ENCODE peak calls at places on chromosomes 3 and 15, in six cellular contexts. One of them, this sample, is unnamed.

GRCh38 chr3:12900885-12901411 is 59.6 kb upstream of the RPL32 start:
- DNase-seq in AG09309: no peak
- DNase-seq in tibial artery: no peak
- DNase-seq in cardiac muscle cell: no peak
- DNase-seq in neural crest cell: no peak
- DNase-seq in OCI-LY7: no peak
- DNase-seq in this sample: no peak

GRCh38 chr3:111749171-111750170 is 109.6 kb upstream of the PHLDB2 start:
- DNase-seq in AG09309: no peak
- DNase-seq in tibial artery: no peak
- DNase-seq in cardiac muscle cell: no peak
- DNase-seq in neural crest cell: no peak
- DNase-seq in OCI-LY7: no peak
- DNase-seq in this sample: no peak

GRCh38 chr3:125593991-125594574 is 1.2 kb downstream of the OSBPL11 start:
- DNase-seq in AG09309: no peak
- DNase-seq in tibial artery: no peak
- DNase-seq in cardiac muscle cell: no peak
- DNase-seq in neural crest cell: no peak
- DNase-seq in OCI-LY7: peak; percentile 64
- DNase-seq in this sample: no peak

GRCh38 chr15:43493687-43494472 is 924 bp upstream of the TP53BP1 start:
- DNase-seq in AG09309: no peak
- DNase-seq in tibial artery: no peak
- DNase-seq in cardiac muscle cell: no peak
- DNase-seq in neural crest cell: no peak
- DNase-seq in OCI-LY7: no peak
- DNase-seq in this sample: no peak

GRCh38 chr3:86840814-86841213 is 150.1 kb downstream of the VGLL3 start:
- DNase-seq in AG09309: no peak
- DNase-seq in tibial artery: no peak
- DNase-seq in cardiac muscle cell: no peak
- DNase-seq in neural crest cell: no peak
- DNase-seq in OCI-LY7: no peak
- DNase-seq in this sample: no peak

GRCh38 chr15:63233667-63234419 is 43.6 kb upstream of the APH1B start:
- DNase-seq in AG09309: no peak
- DNase-seq in tibial artery: no peak
- DNase-seq in cardiac muscle cell: no peak
- DNase-seq in neural crest cell: no peak
- DNase-seq in OCI-LY7: no peak
- DNase-seq in this sample: no peak

GRCh38 chr15:81311834-81312459 is 12.0 kb downstream of the STARD5 start:
- DNase-seq in AG09309: no peak
- DNase-seq in tibial artery: no peak
- DNase-seq in cardiac muscle cell: no peak
- DNase-seq in neural crest cell: no peak
- DNase-seq in OCI-LY7: peak; percentile 60
- DNase-seq in this sample: no peak

GRCh38 chr3:44444437-44444836 is 33.0 kb downstream of the ZNF445 start:
- DNase-seq in AG09309: no peak
- DNase-seq in tibial artery: no peak
- DNase-seq in cardiac muscle cell: no peak
- DNase-seq in neural crest cell: no peak
- DNase-seq in OCI-LY7: no peak
- DNase-seq in this sample: no peak

GRCh38 chr15:65981837-65982696 is 112.8 kb downstream of the RAB11A start:
- DNase-seq in AG09309: no peak
- DNase-seq in tibial artery: no peak
- DNase-seq in cardiac muscle cell: peak; percentile 65
- DNase-seq in neural crest cell: peak; percentile 45
- DNase-seq in OCI-LY7: peak; percentile 75
- DNase-seq in this sample: peak; percentile 76

GRCh38 chr3:23960649-23961048 is 15.6 kb downstream of the NR1D2 start:
- DNase-seq in AG09309: no peak
- DNase-seq in tibial artery: no peak
- DNase-seq in cardiac muscle cell: no peak
- DNase-seq in neural crest cell: no peak
- DNase-seq in OCI-LY7: no peak
- DNase-seq in this sample: no peak
- TF ChIP-seq CTCF in AG09309: no peak
- TF ChIP-seq CTCF in tibial artery: no peak
- TF ChIP-seq CTCF in cardiac muscle cell: no peak
- TF ChIP-seq CTCF in neural crest cell: no peak
- TF ChIP-seq CTCF in OCI-LY7: no peak
- TF ChIP-seq CTCF in this sample: no peak

DNA sequence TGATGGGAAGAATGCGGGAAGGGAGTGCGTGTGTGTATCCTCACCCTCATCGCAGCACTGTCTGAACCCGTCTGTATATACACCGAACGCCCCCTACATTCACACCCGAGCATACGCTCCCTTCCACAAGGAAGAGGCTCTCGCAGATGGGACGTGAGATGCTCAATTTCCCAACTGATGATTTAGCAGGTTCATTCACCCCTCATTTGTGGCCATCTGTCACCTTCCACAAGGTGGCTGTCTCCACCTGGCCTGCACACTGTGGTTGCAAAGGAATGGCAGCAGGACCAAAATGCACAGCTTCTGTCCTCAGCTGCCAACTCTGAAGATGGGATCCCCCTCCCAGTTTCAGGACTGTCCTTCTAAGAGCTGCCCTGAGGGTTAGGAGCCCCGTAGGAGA is 19.4 kb upstream of the SLC6A1 start:
- DNase-seq in AG09309: no peak
- DNase-seq in tibial artery: no peak
- DNase-seq in cardiac muscle cell: no peak
- DNase-seq in neural crest cell: no peak
- DNase-seq in OCI-LY7: no peak
- DNase-seq in this sample: no peak
- TF ChIP-seq CTCF in AG09309: no peak
- TF ChIP-seq CTCF in tibial artery: no peak
- TF ChIP-seq CTCF in cardiac muscle cell: no peak
- TF ChIP-seq CTCF in neural crest cell: no peak
- TF ChIP-seq CTCF in OCI-LY7: no peak
- TF ChIP-seq CTCF in this sample: no peak

DNA sequence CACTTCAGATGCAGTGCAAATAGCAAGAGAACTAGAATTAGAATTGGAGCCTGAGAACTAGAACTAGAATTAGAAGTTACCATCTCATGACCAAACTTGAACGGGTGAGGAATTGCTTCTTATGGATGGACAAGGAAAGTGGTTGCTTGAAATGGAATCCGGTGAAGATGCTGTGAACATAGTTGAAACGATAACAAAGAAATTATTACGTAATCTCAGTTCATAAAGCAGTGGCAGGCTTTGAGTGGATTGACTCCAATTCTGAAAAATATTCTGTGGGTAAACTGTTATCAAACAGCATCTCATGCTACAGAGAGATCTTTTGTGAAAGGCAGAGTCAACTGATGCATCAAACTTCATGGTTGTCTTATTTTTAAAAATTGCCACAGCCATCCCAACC is 48.0 kb upstream of the GSK3B start:
- DNase-seq in AG09309: no peak
- DNase-seq in tibial artery: no peak
- DNase-seq in cardiac muscle cell: no peak
- DNase-seq in neural crest cell: no peak
- DNase-seq in OCI-LY7: no peak
- DNase-seq in this sample: no peak
- TF ChIP-seq CTCF in AG09309: no peak
- TF ChIP-seq CTCF in tibial artery: no peak
- TF ChIP-seq CTCF in cardiac muscle cell: no peak
- TF ChIP-seq CTCF in neural crest cell: no peak
- TF ChIP-seq CTCF in OCI-LY7: no peak
- TF ChIP-seq CTCF in this sample: no peak

DNA sequence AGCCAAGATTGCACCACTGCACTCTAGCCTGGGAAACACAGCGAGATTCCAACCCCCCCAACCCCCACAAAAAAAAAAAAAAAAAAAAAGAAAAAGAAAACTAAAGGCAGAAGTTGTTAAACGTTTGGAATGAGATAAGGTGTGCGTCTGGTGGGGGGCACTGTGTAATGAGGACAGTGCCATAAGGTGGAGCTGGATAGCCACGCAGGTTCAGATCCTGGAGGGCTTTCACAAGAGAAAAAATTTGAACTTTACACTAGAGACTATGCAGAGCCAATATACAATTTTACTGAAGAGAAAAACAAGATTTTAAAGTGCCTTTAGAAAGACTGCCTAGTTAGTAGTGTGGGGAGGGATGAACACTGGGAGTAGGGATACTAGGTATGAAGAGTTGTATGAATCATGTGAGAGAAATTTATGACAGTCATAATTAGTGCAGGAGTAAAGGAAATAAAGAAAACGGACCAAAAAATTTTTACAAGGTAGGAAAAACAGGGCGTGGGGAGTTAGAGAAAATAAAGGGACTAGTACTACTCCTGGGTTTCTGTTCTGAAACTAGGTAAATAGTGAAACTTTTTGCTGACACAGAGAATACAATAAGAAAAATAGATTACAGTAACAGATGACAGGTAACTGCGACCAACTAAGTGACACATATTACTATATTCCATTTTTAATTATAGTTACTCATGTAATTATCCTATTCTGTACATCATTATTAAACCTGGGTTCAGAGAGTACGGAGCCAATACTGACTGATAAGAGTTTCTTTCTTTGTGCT is 108.1 kb downstream of the PEAK1 start:
- DNase-seq in AG09309: no peak
- DNase-seq in tibial artery: no peak
- DNase-seq in cardiac muscle cell: no peak
- DNase-seq in neural crest cell: no peak
- DNase-seq in OCI-LY7: no peak
- DNase-seq in this sample: no peak
- TF ChIP-seq CTCF in AG09309: no peak
- TF ChIP-seq CTCF in tibial artery: no peak
- TF ChIP-seq CTCF in cardiac muscle cell: no peak
- TF ChIP-seq CTCF in neural crest cell: no peak
- TF ChIP-seq CTCF in OCI-LY7: no peak
- TF ChIP-seq CTCF in this sample: no peak

This sample was measured in CD8-positive, alpha-beta T cell.